ENCODE peak calls at places on chromosomes 3 and 15, in six cellular contexts. L is ovary; Z is H1; R is mammary epithelial cell; Q is uterus; G is CD8-positive, alpha-beta T cell. E is an unnamed sample. For H3K36me3, the result is how much of the 10 kb centered on the place peaks cover.

GRCh38 chr3:120168038-120168437 is 73.8 kb upstream of the GSK3B start:
- DNase-seq in L (no peak), Z (no peak), R (no peak), Q (no peak), G (no peak), E (no peak)

GRCh38 chr15:37140531-37141053 is 40.2 kb upstream of the MEIS2 start:
- DNase-seq in L (no peak), Z (no peak), R (no peak), Q (no peak), G (no peak), E (no peak)

GRCh38 chr3:98359993-98360675 is 6.5 kb downstream of the OR5K4 start:
- DNase-seq in L (no peak), Z (no peak), R (peak), Q (no peak), G (no peak), E (no peak)

GRCh38 chr3:127457094-127457475 is 133.4 kb downstream of the TPRA1 start:
- DNase-seq in L (peak), Z (no peak), R (peak), Q (no peak), G (no peak), E (no peak)

GRCh38 chr3:146189519-146190173 is 28.7 kb upstream of the PLOD2 start:
- DNase-seq in L (no peak), Z (no peak), R (peak), Q (peak), G (no peak), E (no peak)

GRCh38 chr3:100400424-100400781 is 486 bp downstream of the TOMM70 start:
- DNase-seq in L (no peak), Z (no peak), R (peak), Q (no peak), G (peak), E (no peak)

GRCh38 chr15:66798426-66799061 is 96.5 kb downstream of the SMAD6 start:
- DNase-seq in L (no peak), Z (no peak), R (no peak), Q (no peak), G (no peak), E (no peak)

GRCh38 chr3:129027544-129027880 is 26.4 kb downstream of the EFCC1 start:
- DNase-seq in L (no peak), Z (no peak), R (no peak), Q (no peak), G (no peak), E (no peak)

GRCh38 chr3:78895528-78895927 is 872.3 kb downstream of the ROBO1 start:
- DNase-seq in L (no peak), Z (no peak), R (no peak), Q (no peak), G (no peak), E (no peak)

GRCh38 chr3:10697918-10698317 is 118.1 kb upstream of the SLC6A11 start:
- DNase-seq in L (no peak), Z (no peak), R (no peak), Q (no peak), G (no peak), E (no peak)

GRCh38 chr15:70669966-70670658 is 93.2 kb downstream of the UACA start:
- DNase-seq in L (no peak), Z (no peak), R (no peak), Q (no peak), G (no peak), E (no peak)

GRCh38 chr15:51155906-51156305 is 61.2 kb upstream of the TNFAIP8L3 start:
- DNase-seq in L (no peak), Z (no peak), R (no peak), Q (no peak), G (no peak), E (no peak)

GRCh38 chr15:49037546-49037940 is 8.7 kb downstream of the SECISBP2L start:
- DNase-seq in L (no peak), Z (no peak), R (no peak), Q (no peak), G (no peak), E (no peak)

GRCh38 chr3:194870394-194871110 is 184.9 kb downstream of the FAM43A start:
- DNase-seq in L (no peak), Z (no peak), R (peak), Q (no peak), G (no peak), E (no peak)

GRCh38 chr15:32659340-32659831 is 17.9 kb downstream of the SCG5 start:
- DNase-seq in L (no peak), Z (no peak), R (peak), Q (no peak), G (no peak), E (no peak)

GRCh38 chr15:57319226-57319918 is 56.9 kb upstream of the CGNL1 start:
- DNase-seq in L (no peak), Z (no peak), R (no peak), Q (no peak), G (no peak), E (no peak)

GRCh38 chr3:166785851-166786250 is 594.2 kb downstream of the ZBBX start:
- DNase-seq in L (no peak), Z (no peak), R (no peak), Q (no peak), G (no peak), E (no peak)

GRCh38 chr15:58839485-58839884 is 68.4 kb downstream of the MINDY2 start:
- DNase-seq in L (no peak), Z (no peak), R (peak), Q (no peak), G (no peak), E (no peak)

GRCh38 chr3:133374706-133375105 is 25.1 kb upstream of the BFSP2 start:
- DNase-seq in L (no peak), Z (no peak), R (no peak), Q (no peak), G (no peak), E (no peak)

GRCh38 chr3:182486459-182486858 is 306.8 kb upstream of the ATP11B start:
- DNase-seq in L (no peak), Z (no peak), R (no peak), Q (no peak), G (no peak), E (no peak)

GRCh38 chr3:81426826-81427565 is 334.4 kb downstream of the GBE1 start:
- DNase-seq in L (no peak), Z (peak), R (no peak), Q (no peak), G (no peak), E (no peak)

GRCh38 chr15:52252781-52253180 is 42.8 kb downstream of the MYO5C start:
- DNase-seq in L (no peak), Z (no peak), R (peak), Q (no peak), G (no peak), E (no peak)

GRCh38 chr3:42502429-42503250 is at the start of gene VIPR1:
- DNase-seq in L (peak), Z (peak), R (peak), Q (peak), G (peak), E (peak)

GRCh38 chr15:72227192-72227586 is 3.8 kb downstream of the PKM start:
- DNase-seq in L (no peak), Z (no peak), R (peak), Q (peak), G (no peak), E (no peak)
- H3K4me3 ChIP-seq in L (no peak), Z (no peak), R (peak), Q (no peak), G (no peak), E (no peak)

DNA sequence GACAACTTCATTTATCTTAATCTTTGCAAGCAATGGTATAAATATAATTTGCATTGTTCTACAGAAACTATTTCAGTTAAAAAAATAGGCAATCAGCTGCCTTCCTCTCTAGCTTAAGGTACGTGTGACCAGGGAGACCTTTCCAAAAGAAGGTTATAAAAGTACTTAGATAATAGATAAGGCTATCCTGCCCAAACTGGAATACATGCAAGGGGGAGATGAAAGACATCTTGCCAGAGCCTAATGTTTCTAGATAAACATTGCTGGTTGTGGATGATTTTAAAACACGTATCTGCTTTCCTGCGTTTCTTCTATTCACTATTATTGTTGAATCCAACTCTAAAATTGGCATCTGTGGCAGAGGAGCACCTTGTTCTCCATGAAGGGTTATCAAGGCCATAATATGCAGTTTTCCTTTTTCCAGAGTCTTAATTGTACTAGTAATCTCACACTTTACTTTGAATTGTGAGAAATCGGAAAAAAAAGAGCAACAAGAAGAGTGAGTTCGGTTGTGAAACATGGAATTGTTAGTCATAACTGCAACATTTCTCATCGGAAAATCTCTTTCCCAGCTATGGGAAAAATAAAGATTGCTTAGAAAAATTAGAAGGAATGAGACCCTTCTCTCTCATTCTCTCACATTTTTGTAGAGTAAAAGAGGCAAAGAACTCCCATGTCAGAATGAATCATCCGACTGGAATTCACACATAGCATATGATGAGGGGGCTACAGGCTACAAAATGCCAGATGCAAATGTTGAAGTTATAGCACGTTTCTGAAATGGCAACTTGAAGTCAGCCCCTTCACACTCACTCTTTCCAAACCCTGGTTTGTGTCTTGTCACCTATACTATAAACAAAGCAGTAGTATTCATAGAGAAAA is 936.1 kb upstream of the NR2F2 start:
- DNase-seq in L (no peak), Z (no peak), R (no peak), Q (no peak), G (no peak), E (no peak)
- H3K27ac ChIP-seq in L (peak), Z (no peak), R (no peak), Q (peak), G (no peak), E (peak)

GRCh38 chr15:92941668-92942067 is 41.5 kb downstream of the CHD2 start:
- DNase-seq in L (no peak), Z (no peak), R (no peak), Q (no peak), G (no peak), E (no peak)
- H3K36me3 ChIP-seq in L (under half), Z (under half), R (half or more), Q (under half), G (half or more), E (half or more)

DNA sequence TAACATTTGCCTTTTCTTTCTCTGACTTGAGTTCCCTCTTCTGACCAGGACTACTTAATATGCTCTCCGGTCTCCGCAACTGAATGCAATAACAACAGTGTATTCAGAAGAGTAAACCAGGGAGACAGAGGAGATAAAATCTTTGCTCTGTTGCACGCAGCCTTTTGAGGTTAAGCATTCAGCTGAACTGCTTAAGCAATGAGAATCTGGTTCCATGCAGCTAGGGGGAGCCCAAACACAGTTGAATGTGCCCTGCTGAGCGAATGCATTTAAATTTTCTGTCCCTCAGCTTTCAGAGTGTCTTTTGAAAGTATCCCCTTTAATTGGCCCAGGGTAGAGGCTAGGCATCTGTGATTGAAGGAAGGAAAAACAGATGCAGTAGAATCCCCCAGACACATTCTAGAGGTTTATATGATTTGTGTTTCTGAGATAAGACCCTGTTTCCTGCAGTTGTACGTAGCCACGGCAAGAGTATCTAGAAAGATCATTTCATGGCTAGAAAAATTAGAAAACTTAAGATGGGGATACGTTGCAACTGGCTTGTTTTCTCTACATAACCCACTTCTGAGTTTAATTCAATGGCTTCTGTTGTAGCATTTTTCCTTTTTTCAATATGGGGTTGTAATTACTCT is 309.6 kb downstream of the TUSC7 start:
- DNase-seq in L (peak), Z (peak), R (peak), Q (peak), G (no peak), E (no peak)
- H3K4me3 ChIP-seq in L (no peak), Z (no peak), R (no peak), Q (no peak), G (no peak), E (peak)

GRCh38 chr3:111904376-111905241 is 45.5 kb downstream of the PHLDB2 start:
- DNase-seq in L (no peak), Z (no peak), R (peak), Q (no peak), G (no peak), E (no peak)

GRCh38 chr3:111902534-111902933 is 43.5 kb downstream of the PHLDB2 start:
- DNase-seq in L (no peak), Z (no peak), R (no peak), Q (no peak), G (no peak), E (no peak)

GRCh38 chr3:111907151-111907550 is 48.1 kb downstream of the PHLDB2 start:
- DNase-seq in L (no peak), Z (no peak), R (no peak), Q (no peak), G (no peak), E (no peak)

GRCh38 chr3:111903067-111903511 is 44.0 kb downstream of the PHLDB2 start:
- DNase-seq in L (no peak), Z (no peak), R (peak), Q (no peak), G (no peak), E (no peak)

DNA sequence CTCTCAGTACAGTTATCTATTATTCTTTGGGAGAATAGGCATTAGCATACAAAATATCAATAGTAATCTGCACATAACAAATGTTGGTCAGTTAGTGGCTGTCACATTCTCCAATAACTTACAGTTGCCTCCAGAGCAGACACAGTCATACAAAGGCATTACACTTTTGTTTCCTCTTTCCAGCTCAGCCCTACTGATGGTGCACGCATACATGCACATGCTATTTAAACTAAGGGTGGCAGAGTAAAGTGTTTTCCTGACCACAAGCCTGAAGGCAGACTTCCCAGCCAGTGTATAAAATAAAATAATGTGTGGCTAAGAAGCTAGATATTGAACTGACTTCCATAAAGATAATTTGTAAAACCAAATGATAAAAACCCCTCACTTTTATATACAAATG is 47.6 kb downstream of the PHLDB2 start:
- DNase-seq in L (no peak), Z (no peak), R (no peak), Q (no peak), G (no peak), E (no peak)
- H3K27ac ChIP-seq in L (no peak), Z (no peak), R (no peak), Q (no peak), G (no peak), E (no peak)

DNA sequence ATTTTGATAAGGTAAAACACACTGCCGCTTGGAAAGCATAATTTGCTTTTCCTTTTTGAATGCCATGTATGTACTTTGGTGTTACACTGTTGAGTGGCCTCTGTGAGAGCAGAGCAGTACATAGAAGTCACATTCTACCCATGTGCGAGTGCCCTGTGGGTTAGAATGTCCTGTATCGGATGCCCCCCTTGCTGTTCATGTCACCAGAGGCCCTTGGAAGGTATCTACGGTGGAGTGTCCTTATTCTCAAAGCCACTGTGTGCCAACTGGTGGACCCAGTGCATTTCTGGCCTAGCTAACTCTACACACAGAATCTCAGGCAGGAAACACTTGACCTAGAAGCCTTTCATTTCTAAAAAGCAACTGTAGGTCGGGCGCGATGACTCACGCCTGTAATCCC is 137.0 kb downstream of the GHSR start:
- DNase-seq in L (no peak), Z (no peak), R (no peak), Q (no peak), G (no peak), E (no peak)
- H3K36me3 ChIP-seq in L (under half), Z (under half), R (under half), Q (under half), G (under half), E (half or more)

GRCh38 chr3:71575433-71575832 is 8.1 kb downstream of the FOXP1 start:
- DNase-seq in L (no peak), Z (no peak), R (peak), Q (no peak), G (no peak), E (no peak)
- H3K4me3 ChIP-seq in L (no peak), Z (no peak), R (no peak), Q (no peak), G (no peak), E (no peak)

GRCh38 chr15:78838480-78838879 is 27.2 kb upstream of the ADAMTS7 start:
- DNase-seq in L (no peak), Z (no peak), R (no peak), Q (no peak), G (no peak), E (no peak)
- H3K27ac ChIP-seq in L (no peak), Z (no peak), R (no peak), Q (no peak), G (no peak), E (no peak)

GRCh38 chr3:14170569-14171159 is 7.7 kb downstream of the XPC start:
- DNase-seq in L (no peak), Z (no peak), R (peak), Q (no peak), G (no peak), E (no peak)

GRCh38 chr3:14174483-14174882 is 3.9 kb downstream of the XPC start:
- DNase-seq in L (no peak), Z (no peak), R (no peak), Q (no peak), G (no peak), E (no peak)

GRCh38 chr3:14175383-14176037 is 2.9 kb downstream of the XPC start:
- DNase-seq in L (no peak), Z (no peak), R (peak), Q (no peak), G (no peak), E (no peak)

GRCh38 chr3:14169871-14170270 is 8.5 kb downstream of the XPC start:
- DNase-seq in L (no peak), Z (no peak), R (no peak), Q (no peak), G (no peak), E (no peak)

GRCh38 chr3:14172480-14172879 is 5.9 kb downstream of the XPC start:
- DNase-seq in L (no peak), Z (no peak), R (no peak), Q (no peak), G (no peak), E (no peak)
- H3K36me3 ChIP-seq in L (under half), Z (under half), R (under half), Q (under half), G (half or more), E (under half)

E was measured in esophagus squamous epithelium.